ENCODE peak calls at places on chromosome 7, in eight cellular contexts. C is fibroblast of lung, B is Panc1, W is AG04450, T is aorta, U is cardiac muscle cell, J is heart right ventricle, S is body of pancreas. N is an unnamed sample.

GRCh38 chr7:55133630-55134392 is 115.0 kb downstream of the EGFR start:
- DNase-seq in T (peak; percentile 82), C (peak; percentile 97), J (peak; percentile 81), U (peak; percentile 20), S (no peak), W (peak; percentile 95), B (peak; percentile 91), N (peak; percentile 88)

GRCh38 chr7:15478401-15478800 is 83.4 kb downstream of the AGMO start:
- DNase-seq in S (no peak), W (no peak), T (no peak), U (peak; percentile 21), J (no peak), B (no peak), C (no peak), N (no peak)

GRCh38 chr7:16791071-16791470 is 13.7 kb downstream of the AGR2 start:
- DNase-seq in C (peak; percentile 19), B (no peak), S (no peak), W (no peak), U (no peak), T (no peak), J (no peak), N (no peak)

GRCh38 chr7:101108330-101108857 is 18.5 kb upstream of the SERPINE1 start:
- DNase-seq in B (no peak), C (peak; percentile 71), W (no peak), S (no peak), U (no peak), T (no peak), J (peak; percentile 59), N (no peak)

GRCh38 chr7:7957513-7957912 is 11.1 kb upstream of the GLCCI1 start:
- DNase-seq in W (no peak), J (no peak), C (no peak), B (no peak), T (no peak), U (no peak), S (no peak), N (no peak)

GRCh38 chr7:120738816-120739215 is 119.1 kb downstream of the TSPAN12 start:
- DNase-seq in B (no peak), J (no peak), S (no peak), U (no peak), T (no peak), W (no peak), C (no peak), N (no peak)

GRCh38 chr7:142722289-142722794 is 26.9 kb upstream of the PRSS1 start:
- DNase-seq in W (no peak), C (no peak), J (no peak), S (no peak), U (no peak), B (no peak), T (no peak), N (no peak)

GRCh38 chr7:50826371-50827172 is 43.9 kb upstream of the GRB10 start:
- DNase-seq in T (no peak), C (peak; percentile 74), U (no peak), J (no peak), B (peak; percentile 98), S (no peak), W (no peak), N (no peak)

GRCh38 chr7:68752485-68752884 is 845.8 kb upstream of the AUTS2 start:
- DNase-seq in B (no peak), C (no peak), S (no peak), J (no peak), U (no peak), T (no peak), W (no peak), N (no peak)

GRCh38 chr7:150479023-150479716 is 28.7 kb downstream of the GIMAP8 start:
- DNase-seq in T (no peak), S (no peak), C (no peak), U (no peak), W (no peak), B (no peak), J (no peak), N (no peak)

GRCh38 chr7:106774768-106775551 is 90.1 kb upstream of the PIK3CG start:
- DNase-seq in J (no peak), U (no peak), C (peak; percentile 29), S (no peak), W (no peak), B (no peak), T (no peak), N (no peak)

GRCh38 chr7:117375380-117375779 is 51.9 kb downstream of the ASZ1 start:
- DNase-seq in J (no peak), B (no peak), S (no peak), C (peak; percentile 23), U (no peak), T (no peak), W (no peak), N (no peak)

GRCh38 chr7:3971323-3971722 is 670.3 kb downstream of the SDK1 start:
- DNase-seq in T (no peak), W (no peak), J (no peak), C (no peak), U (no peak), B (no peak), S (no peak), N (no peak)

GRCh38 chr7:84582747-84583146 is 388.2 kb upstream of the SEMA3A start:
- DNase-seq in U (no peak), W (no peak), C (no peak), J (no peak), T (no peak), S (no peak), B (no peak), N (no peak)
- H3K4me3 ChIP-seq in U (no peak overlapping the region), W (no peak overlapping the region), C (no peak overlapping the region), J (no peak overlapping the region), T (no peak overlapping the region), S (no peak overlapping the region), B (no peak overlapping the region), N (no peak overlapping the region)

GRCh38 chr7:127446842-127447241 is 54.3 kb upstream of the ZNF800 start:
- DNase-seq in J (no peak), T (no peak), B (no peak), U (no peak), W (no peak), S (no peak), C (no peak), N (no peak)

GRCh38 chr7:127447326-127447945 is 54.9 kb upstream of the ZNF800 start:
- DNase-seq in C (peak; percentile 24), T (no peak), J (no peak), S (no peak), B (peak; percentile 25), W (peak; percentile 3), U (peak; percentile 10), N (no peak)

DNA sequence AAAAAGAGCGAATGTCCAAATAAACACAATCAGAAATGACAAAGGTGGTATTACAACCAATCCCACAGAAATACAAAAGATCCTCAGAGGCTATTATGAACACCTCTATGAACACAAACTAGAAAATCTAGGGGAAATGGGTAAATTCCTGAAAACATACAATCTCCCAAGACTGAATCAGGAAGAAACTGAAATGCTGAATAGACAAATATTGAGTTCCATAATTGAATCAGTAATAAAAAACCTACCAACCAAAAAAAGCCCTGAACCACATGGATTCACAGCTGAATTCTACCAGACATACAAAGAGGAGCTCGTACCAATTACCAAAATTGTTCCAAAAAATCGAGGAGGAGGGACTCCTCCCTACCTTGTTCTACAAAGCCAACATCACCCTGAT is 56.1 kb upstream of the ZNF800 start:
- DNase-seq in U (no peak), B (no peak), J (no peak), W (no peak), C (no peak), T (no peak), S (no peak), N (no peak)
- H3K27ac ChIP-seq in U (no peak overlapping the region), B (no peak overlapping the region), J (no peak overlapping the region), W (no peak overlapping the region), C (no peak overlapping the region), T (no peak overlapping the region), S (no peak overlapping the region), N (no peak overlapping the region)

GRCh38 chr7:157972914-157973313 is 614.7 kb downstream of the PTPRN2 start:
- DNase-seq in S (no peak), U (no peak), J (no peak), C (no peak), T (no peak), W (no peak), B (no peak), N (no peak)

GRCh38 chr7:157973971-157974677 is 613.5 kb downstream of the PTPRN2 start:
- DNase-seq in B (no peak), W (no peak), T (no peak), S (no peak), C (no peak), J (no peak), U (no peak), N (no peak)

GRCh38 chr7:157970744-157971143 is 616.9 kb downstream of the PTPRN2 start:
- DNase-seq in T (no peak), B (no peak), C (no peak), U (no peak), S (no peak), J (no peak), W (no peak), N (no peak)

GRCh38 chr7:157966490-157966889 is 621.1 kb downstream of the PTPRN2 start:
- DNase-seq in S (no peak), U (no peak), C (no peak), B (no peak), T (no peak), J (no peak), W (no peak), N (no peak)

DNA sequence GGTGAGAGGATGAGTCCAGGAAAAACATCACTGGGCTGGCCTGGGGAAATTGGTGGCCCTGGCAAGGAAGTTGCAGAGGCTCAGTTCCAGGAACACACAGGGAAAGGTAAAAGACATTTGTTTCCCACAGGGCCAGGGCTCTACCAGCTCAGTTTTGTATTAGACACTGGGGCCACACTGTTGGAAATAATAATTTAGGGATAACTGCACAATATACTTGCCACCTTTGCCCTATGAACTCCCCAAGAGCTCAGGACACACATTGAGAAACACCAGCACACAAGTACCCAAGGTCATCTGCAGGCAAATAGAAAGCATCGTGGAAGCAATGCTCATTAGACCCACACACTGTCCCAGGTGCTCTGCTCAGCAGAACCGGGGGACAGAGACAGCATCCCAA is 617.6 kb downstream of the PTPRN2 start:
- DNase-seq in T (no peak), B (no peak), S (no peak), J (no peak), W (no peak), U (no peak), C (no peak), N (no peak)
- H3K9me3 ChIP-seq in T (peaks cover 7% of the 10 kb centered on the region), B (no peaks in the 10 kb centered on the region), S (peaks cover 14% of the 10 kb centered on the region), J (peaks cover 21% of the 10 kb centered on the region), W (peaks cover 74% of the 10 kb centered on the region), U (no peaks in the 10 kb centered on the region), C (no peaks in the 10 kb centered on the region), N (peaks cover 8% of the 10 kb centered on the region)

GRCh38 chr7:149373089-149373488 is 87.8 kb downstream of the ZNF777 start:
- DNase-seq in U (no peak), C (no peak), T (no peak), B (no peak), W (no peak), J (no peak), S (no peak), N (no peak)

GRCh38 chr7:149375234-149376008 is 85.4 kb downstream of the ZNF777 start:
- DNase-seq in T (no peak), J (no peak), S (no peak), W (no peak), U (no peak), C (no peak), B (no peak), N (no peak)

GRCh38 chr7:149367417-149367816 is 93.4 kb downstream of the ZNF777 start:
- DNase-seq in T (no peak), J (no peak), B (no peak), W (no peak), U (no peak), C (no peak), S (no peak), N (no peak)

GRCh38 chr7:149369497-149369896 is 91.4 kb downstream of the ZNF777 start:
- DNase-seq in S (no peak), B (no peak), U (no peak), T (no peak), W (no peak), J (no peak), C (no peak), N (no peak)

GRCh38 chr7:149370790-149371189 is 90.1 kb downstream of the ZNF777 start:
- DNase-seq in S (no peak), J (no peak), B (no peak), W (no peak), T (no peak), U (no peak), C (no peak), N (no peak)
- H3K4me3 ChIP-seq in S (no peak overlapping the region), J (no peak overlapping the region), B (no peak overlapping the region), W (no peak overlapping the region), T (no peak overlapping the region), U (no peak overlapping the region), C (no peak overlapping the region), N (no peak overlapping the region)